ENCODE peak calls at places on chromosome 1, in seven cellular contexts. F is amniotic stem cell, H is activated B cell treated with CpG ODN at 0.5 μM for 24 hours, Z is endothelial cell of umbilical vein, C is epithelial cell of esophagus, N is pancreas, X is NCI-H2081. I is an unnamed sample.

GRCh38 chr1:201896951-201897391 is 8.3 kb downstream of the SHISA4 start:
- DNase-seq in F (no peak), N (no peak), X (peak), H (no peak), Z (no peak), C (peak), I (peak)

GRCh38 chr1:149963358-149963757 is 26.7 kb upstream of the MTMR11 start:
- DNase-seq in N (no peak), C (peak), H (no peak), F (no peak), X (no peak), Z (no peak), I (no peak)

GRCh38 chr1:43653339-43653738 is 3.4 kb downstream of the KDM4A start:
- DNase-seq in C (peak), H (no peak), F (no peak), X (no peak), Z (peak), N (no peak), I (no peak)

GRCh38 chr1:183914283-183914682 is 109.4 kb downstream of the RGL1 start:
- DNase-seq in H (no peak), F (no peak), X (no peak), Z (peak), C (no peak), N (no peak), I (no peak)

GRCh38 chr1:167499106-167499505 is 19.2 kb downstream of the CD247 start:
- DNase-seq in F (no peak), H (no peak), Z (no peak), X (no peak), N (no peak), C (no peak), I (no peak)

GRCh38 chr1:65146908-65147423 is 1.0 kb upstream of the AK4 start:
- DNase-seq in Z (no peak), N (no peak), C (peak), X (no peak), H (no peak), F (no peak), I (no peak)

GRCh38 chr1:63982201-63982600 is 208.4 kb downstream of the ROR1 start:
- DNase-seq in Z (no peak), C (no peak), N (no peak), F (no peak), H (no peak), X (peak), I (no peak)

GRCh38 chr1:109668123-109668800 is 405 bp downstream of the GSTM2 start:
- DNase-seq in X (no peak), F (no peak), C (no peak), H (no peak), N (no peak), Z (no peak), I (no peak)

GRCh38 chr1:212030936-212031528 is 4.3 kb downstream of the INTS7 start:
- DNase-seq in Z (peak), X (no peak), C (peak), N (no peak), F (peak), H (no peak), I (no peak)

GRCh38 chr1:89959719-89960118 is 35.2 kb upstream of the ZNF326 start:
- DNase-seq in H (no peak), N (no peak), C (no peak), X (no peak), F (no peak), Z (no peak), I (no peak)

GRCh38 chr1:204134103-204134502 is 17.7 kb downstream of the ETNK2 start:
- DNase-seq in Z (no peak), C (no peak), F (no peak), H (no peak), N (no peak), X (no peak), I (no peak)

GRCh38 chr1:67749844-67750689 is 65.1 kb downstream of the GADD45A start:
- DNase-seq in Z (peak), X (peak), C (peak), H (no peak), N (no peak), F (peak), I (peak)

GRCh38 chr1:223492044-223492443 is 98.8 kb downstream of the CCDC185 start:
- DNase-seq in H (no peak), X (no peak), C (peak), Z (no peak), F (no peak), N (no peak), I (no peak)

GRCh38 chr1:233256789-233257188 is 38.7 kb downstream of the PCNX2 start:
- DNase-seq in X (no peak), C (no peak), Z (no peak), H (no peak), N (no peak), F (no peak), I (no peak)

GRCh38 chr1:43221256-43221778 is 48.5 kb upstream of the TMEM125 start:
- DNase-seq in C (no peak), N (no peak), H (peak), Z (no peak), X (no peak), F (no peak), I (no peak)

GRCh38 chr1:196152975-196153374 is 455.3 kb downstream of the KCNT2 start:
- DNase-seq in F (no peak), X (no peak), Z (no peak), N (no peak), C (no peak), H (no peak), I (no peak)

GRCh38 chr1:183812111-183812510 is 7.2 kb downstream of the RGL1 start:
- DNase-seq in C (no peak), F (no peak), H (no peak), N (no peak), X (no peak), Z (no peak), I (no peak)

GRCh38 chr1:94110946-94111740 is 9.8 kb downstream of the ABCA4 start:
- DNase-seq in C (no peak), N (no peak), X (no peak), Z (no peak), H (no peak), F (no peak), I (no peak)

GRCh38 chr1:65150583-65151263 is 2.7 kb downstream of the AK4 start:
- DNase-seq in C (no peak), H (no peak), X (no peak), F (no peak), Z (no peak), N (no peak), I (no peak)

GRCh38 chr1:174447866-174448530 is at the start of gene GPR52:
- DNase-seq in N (no peak), F (no peak), Z (no peak), X (no peak), C (no peak), H (no peak), I (no peak)

GRCh38 chr1:228830954-228831481 is 95.7 kb downstream of the RHOU start:
- DNase-seq in N (no peak), H (no peak), C (peak), F (peak), Z (no peak), X (no peak), I (peak)

GRCh38 chr1:217617120-217617519 is 13.8 kb downstream of the GPATCH2 start:
- DNase-seq in X (no peak), N (no peak), F (no peak), C (no peak), Z (no peak), H (no peak), I (no peak)

GRCh38 chr1:244431166-244431565 is 20.5 kb downstream of the ADSS2 start:
- DNase-seq in N (no peak), H (no peak), Z (no peak), F (no peak), X (no peak), C (no peak), I (no peak)

GRCh38 chr1:157137051-157137772 is 983 bp downstream of the ETV3 start:
- DNase-seq in N (no peak), C (peak), F (no peak), X (peak), Z (peak), H (no peak), I (no peak)

GRCh38 chr1:243216741-243217140 is 38.3 kb downstream of the CEP170 start:
- DNase-seq in F (no peak), C (no peak), N (no peak), Z (no peak), X (no peak), H (no peak), I (no peak)

I was measured in uterus.